ENCODE peak calls at places on chromosomes 16 and 17, in ten cellular contexts. B is MM.1S; Y is ascending aorta; T is cardiac muscle cell; R is GM23248; P is CD4-positive, CD25-positive, alpha-beta regulatory T cell; Z is left ventricle myocardium inferior; N is mesenchymal stem cell; O is tibial nerve; S is pancreas. V is an unnamed sample. For H3K27me3, the result is how much of the 10 kb centered on the place peaks cover.

GRCh38 chr17:7363311-7363710 is 8.4 kb downstream of the TMEM95 start:
- DNase-seq in S (no peak), O (no peak), Y (no peak), Z (no peak), P (no peak), T (no peak), R (peak), N (no peak), B (no peak), V (no peak)

GRCh38 chr17:6461792-6462524 is 17.7 kb downstream of the PIMREG start:
- DNase-seq in Z (no peak), T (no peak), B (no peak), S (no peak), N (peak), R (no peak), O (no peak), Y (no peak), P (no peak), V (no peak)

GRCh38 chr17:76527430-76528111 is 9.9 kb downstream of the CYGB start:
- DNase-seq in R (no peak), P (peak), B (no peak), N (peak), Z (peak), T (peak), Y (peak), O (peak), S (no peak), V (peak)

GRCh38 chr16:69938981-69939820 is 11.9 kb upstream of the CLEC18A start:
- DNase-seq in N (no peak), T (no peak), O (no peak), S (no peak), R (no peak), Y (no peak), Z (no peak), P (no peak), B (no peak), V (no peak)

GRCh38 chr17:41539071-41539492 is 11.0 kb upstream of the KRT19 start:
- DNase-seq in N (no peak), T (no peak), B (no peak), S (no peak), P (no peak), Y (no peak), Z (no peak), O (no peak), R (no peak), V (no peak)

GRCh38 chr16:85124636-85125346 is 12.5 kb upstream of the CIBAR2 start:
- DNase-seq in P (no peak), N (no peak), T (no peak), O (no peak), B (no peak), R (no peak), Y (no peak), S (no peak), Z (no peak), V (no peak)

GRCh38 chr17:50094243-50094752 is 853 bp upstream of the PDK2 start:
- DNase-seq in P (peak), Y (peak), O (peak), N (peak), S (peak), Z (peak), T (peak), R (peak), B (peak), V (peak)

GRCh38 chr17:79160980-79161621 is 86.5 kb downstream of the ENGASE start:
- DNase-seq in B (peak), T (peak), Y (no peak), O (no peak), Z (no peak), N (no peak), P (peak), R (no peak), S (no peak), V (no peak)

GRCh38 chr17:4980644-4981216 is 6.7 kb downstream of the CAMTA2 start:
- DNase-seq in O (no peak), Y (no peak), N (peak), B (peak), Z (no peak), T (peak), S (no peak), R (peak), P (peak), V (no peak)

GRCh38 chr16:88703486-88704309 is 2.5 kb downstream of the RNF166 start:
- DNase-seq in O (no peak), S (peak), R (no peak), P (peak), T (no peak), Y (no peak), B (no peak), N (no peak), Z (peak), V (peak)

GRCh38 chr16:6977906-6978305 is 354.7 kb upstream of the RBFOX1 start:
- DNase-seq in B (no peak), P (no peak), Y (no peak), T (no peak), R (no peak), S (no peak), Z (no peak), O (no peak), N (no peak), V (no peak)

GRCh38 chr17:2087597-2088211 is 32.8 kb downstream of the HIC1 start:
- DNase-seq in N (peak), T (peak), R (peak), S (no peak), O (no peak), P (peak), B (peak), Z (no peak), Y (no peak), V (peak)

GRCh38 chr16:6602401-6602800 is 730.2 kb upstream of the RBFOX1 start:
- DNase-seq in R (no peak), O (no peak), B (no peak), S (no peak), Z (no peak), N (no peak), P (no peak), T (no peak), Y (no peak), V (no peak)

GRCh38 chr17:80791758-80792284 is 199.8 kb upstream of the CHMP6 start:
- DNase-seq in R (peak), N (peak), O (peak), Z (no peak), Y (peak), P (peak), S (no peak), B (no peak), T (peak), V (peak)

GRCh38 chr17:70906808-70907207 is 737.5 kb downstream of the KCNJ2 start:
- DNase-seq in S (no peak), N (peak), B (peak), O (no peak), T (peak), P (no peak), Y (no peak), R (peak), Z (peak), V (no peak)

GRCh38 chr17:74545456-74546230 is at the start of gene CD300C:
- DNase-seq in B (no peak), P (peak), R (peak), Z (peak), S (no peak), Y (peak), T (no peak), N (no peak), O (no peak), V (no peak)

GRCh38 chr16:19808061-19808621 is 76.5 kb downstream of the GPRC5B start:
- DNase-seq in Z (no peak), Y (no peak), B (peak), S (peak), R (no peak), T (peak), O (no peak), P (peak), N (no peak), V (no peak)

GRCh38 chr17:59510611-59511010 is 54.8 kb upstream of the DHX40 start:
- DNase-seq in S (no peak), Y (no peak), T (no peak), P (no peak), O (no peak), N (no peak), Z (no peak), B (no peak), R (no peak), V (no peak)

GRCh38 chr16:27366687-27367462 is 35.1 kb upstream of the IL21R start:
- DNase-seq in Z (no peak), N (no peak), S (no peak), O (no peak), T (peak), R (peak), B (no peak), Y (no peak), P (no peak), V (peak)

GRCh38 chr16:53849585-53849984 is 145.6 kb downstream of the FTO start:
- DNase-seq in P (no peak), N (no peak), B (no peak), T (no peak), R (no peak), O (no peak), Y (no peak), S (no peak), Z (no peak), V (no peak)

GRCh38 chr17:38425048-38425447 is 3.2 kb upstream of the ARHGAP23 start:
- DNase-seq in P (no peak), T (no peak), Z (no peak), S (no peak), N (no peak), R (no peak), O (no peak), Y (no peak), B (no peak), V (no peak)

GRCh38 chr16:13935408-13935807 is 15.5 kb downstream of the ERCC4 start:
- DNase-seq in R (no peak), Y (no peak), B (no peak), Z (no peak), T (no peak), P (peak), O (no peak), N (no peak), S (no peak), V (no peak)

GRCh38 chr17:9790889-9791876 is at the start of gene DHRS7C:
- DNase-seq in Y (no peak), T (no peak), R (no peak), O (no peak), B (no peak), Z (peak), S (no peak), P (no peak), N (no peak), V (no peak)

GRCh38 chr17:32503251-32504165 is 16.7 kb downstream of the CDK5R1 start:
- DNase-seq in S (no peak), Z (no peak), N (peak), T (no peak), B (peak), R (peak), P (peak), Y (no peak), O (no peak), V (peak)

GRCh38 chr17:3818786-3819185 is 17.8 kb upstream of the ITGAE start:
- DNase-seq in S (no peak), N (peak), O (no peak), R (peak), T (no peak), Y (no peak), P (no peak), Z (no peak), B (no peak), V (no peak)

GRCh38 chr17:41530062-41531048 is 2.2 kb upstream of the KRT19 start:
- DNase-seq in S (no peak), T (peak), O (no peak), R (peak), Z (no peak), Y (no peak), N (peak), B (no peak), P (no peak), V (no peak)

GRCh38 chr16:78768723-78769122 is 669.3 kb downstream of the WWOX start:
- DNase-seq in T (no peak), S (no peak), R (no peak), Z (no peak), P (peak), B (peak), Y (no peak), O (no peak), N (no peak), V (peak)

GRCh38 chr16:27767081-27767480 is 217.1 kb downstream of the KATNIP start:
- DNase-seq in T (no peak), Z (no peak), Y (no peak), B (no peak), O (no peak), P (no peak), N (no peak), S (no peak), R (no peak), V (no peak)

GRCh38 chr17:77354721-77355455 is 214.1 kb downstream of the SEC14L1 start:
- DNase-seq in N (peak), P (no peak), O (peak), S (peak), Z (peak), T (peak), R (peak), B (no peak), Y (no peak), V (no peak)

GRCh38 chr17:69555056-69555455 is 140.6 kb downstream of the MAP2K6 start:
- DNase-seq in P (no peak), O (no peak), Y (no peak), R (no peak), Z (no peak), N (no peak), T (no peak), S (no peak), B (no peak), V (no peak)

DNA sequence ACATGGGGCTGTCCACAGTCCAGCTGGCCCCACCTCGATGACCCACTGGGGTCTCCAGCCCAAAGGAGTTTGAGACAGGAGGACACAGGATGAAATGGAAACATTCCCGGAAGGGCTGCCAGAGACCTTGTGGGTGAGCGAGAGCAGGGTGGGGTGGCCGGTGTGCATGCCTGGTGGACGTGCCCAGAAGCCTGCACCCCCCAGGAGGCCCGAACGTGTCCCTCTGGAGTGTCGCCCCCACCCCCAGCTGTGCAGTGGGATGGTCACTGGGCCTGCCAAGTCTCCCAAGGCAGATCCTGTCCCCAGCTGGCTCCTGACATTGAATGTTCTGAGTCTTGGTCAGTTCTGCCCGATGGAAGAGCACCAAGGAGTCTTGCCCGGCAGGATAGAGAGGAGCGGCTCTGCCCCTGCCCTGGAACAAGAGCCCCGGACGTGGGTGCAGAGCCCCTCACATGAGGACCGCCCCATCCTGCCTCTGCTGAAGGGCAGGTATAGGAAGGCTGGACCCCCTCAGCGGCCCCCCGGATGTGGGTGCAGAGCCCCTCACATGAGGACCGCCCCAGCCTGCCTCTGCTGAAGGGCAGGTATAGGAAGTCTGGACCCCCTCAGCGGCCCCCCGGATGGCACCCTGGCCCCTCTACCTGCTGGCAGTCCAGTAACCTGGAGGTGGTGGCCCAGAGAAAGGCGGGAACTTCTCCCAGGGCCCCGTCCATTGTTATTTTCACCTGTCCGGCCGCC is 3.1 kb upstream of the CAPN15 start:
- DNase-seq in T (no peak), B (no peak), Z (no peak), Y (no peak), R (no peak), S (no peak), O (no peak), P (no peak), N (no peak), V (no peak)
- H3K27ac ChIP-seq in T (peak), B (no peak), Z (no peak), Y (no peak), R (peak), S (no peak), O (no peak), P (no peak), N (no peak), V (no peak)

DNA sequence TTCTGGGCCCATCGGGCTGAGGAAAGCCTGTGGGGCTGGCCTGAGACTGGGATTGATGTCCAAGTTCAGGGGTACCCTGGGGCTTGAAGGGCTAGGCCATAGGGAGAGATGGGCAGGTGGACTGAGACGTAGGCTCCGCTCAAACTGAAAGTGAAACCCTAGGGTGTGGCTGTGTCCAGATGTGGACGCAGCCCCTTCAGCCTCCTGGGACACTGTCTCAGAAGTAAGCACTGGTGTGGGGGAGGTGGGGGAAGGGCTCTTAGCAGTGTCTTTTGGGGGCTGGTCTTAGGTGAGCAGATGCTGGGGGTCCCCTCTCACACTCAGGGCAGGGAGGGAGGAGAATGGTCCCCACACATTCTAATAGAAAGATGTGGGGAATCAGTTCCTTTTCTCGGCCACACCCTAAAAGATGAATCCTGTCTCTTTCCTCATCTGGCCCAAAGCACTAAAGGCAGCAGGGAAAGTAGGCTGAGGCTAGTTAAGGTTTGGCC is 5.5 kb downstream of the FMNL1 start:
- DNase-seq in P (peak), O (no peak), S (no peak), B (peak), Z (no peak), Y (no peak), T (no peak), R (peak), N (no peak), V (no peak)
- H3K4me3 ChIP-seq in P (peak), O (no peak), S (no peak), B (peak), Z (peak), Y (no peak), T (no peak), R (no peak), N (no peak), V (peak)

DNA sequence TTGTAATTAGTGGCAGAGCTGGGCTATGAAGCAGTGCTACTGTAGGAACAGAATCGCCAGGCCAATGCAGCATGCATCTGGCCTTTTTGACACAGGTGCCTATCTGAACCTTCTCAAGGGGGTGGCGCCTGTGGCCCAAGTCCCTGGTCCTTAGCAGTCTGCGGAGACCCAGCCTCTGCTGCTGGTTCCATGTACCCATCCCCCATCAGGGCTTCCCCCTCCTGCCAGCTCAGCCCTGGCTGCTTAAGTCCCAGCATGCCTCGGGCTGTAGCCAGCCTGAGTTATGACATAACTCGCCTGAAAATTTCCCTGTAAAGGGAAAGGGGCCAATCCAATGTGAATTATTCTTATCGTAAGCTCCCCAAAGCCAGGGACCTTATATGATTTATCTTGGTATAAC is 50.3 kb upstream of the HS3ST2 start:
- DNase-seq in S (no peak), Z (no peak), P (no peak), T (no peak), B (no peak), Y (no peak), O (no peak), N (no peak), R (no peak), V (no peak)
- H3K27me3 ChIP-seq in S (under half), Z (under half), P (under half), T (under half), B (under half), Y (under half), O (under half), N (under half), R (under half), V (under half)

GRCh38 chr16:15435216-15435864 is 952 bp downstream of the BMERB1 start:
- DNase-seq in R (peak), N (peak), Y (no peak), O (no peak), Z (no peak), B (no peak), S (no peak), T (no peak), P (no peak), V (no peak)

GRCh38 chr16:15434079-15434424 is 336 bp upstream of the BMERB1 start:
- DNase-seq in N (no peak), P (no peak), S (no peak), B (no peak), Z (no peak), T (no peak), R (no peak), Y (no peak), O (no peak), V (no peak)

GRCh38 chr16:15439102-15439501 is 4.7 kb downstream of the BMERB1 start:
- DNase-seq in R (no peak), O (no peak), Z (no peak), B (no peak), T (no peak), N (no peak), P (no peak), Y (no peak), S (no peak), V (no peak)

GRCh38 chr16:15434425-15435215 is at the start of gene BMERB1:
- DNase-seq in N (peak), T (peak), B (peak), S (peak), O (peak), P (peak), R (peak), Y (peak), Z (peak), V (no peak)
- H3K27ac ChIP-seq in N (no peak), T (no peak), B (no peak), S (no peak), O (peak), P (no peak), R (peak), Y (peak), Z (peak), V (no peak)

DNA sequence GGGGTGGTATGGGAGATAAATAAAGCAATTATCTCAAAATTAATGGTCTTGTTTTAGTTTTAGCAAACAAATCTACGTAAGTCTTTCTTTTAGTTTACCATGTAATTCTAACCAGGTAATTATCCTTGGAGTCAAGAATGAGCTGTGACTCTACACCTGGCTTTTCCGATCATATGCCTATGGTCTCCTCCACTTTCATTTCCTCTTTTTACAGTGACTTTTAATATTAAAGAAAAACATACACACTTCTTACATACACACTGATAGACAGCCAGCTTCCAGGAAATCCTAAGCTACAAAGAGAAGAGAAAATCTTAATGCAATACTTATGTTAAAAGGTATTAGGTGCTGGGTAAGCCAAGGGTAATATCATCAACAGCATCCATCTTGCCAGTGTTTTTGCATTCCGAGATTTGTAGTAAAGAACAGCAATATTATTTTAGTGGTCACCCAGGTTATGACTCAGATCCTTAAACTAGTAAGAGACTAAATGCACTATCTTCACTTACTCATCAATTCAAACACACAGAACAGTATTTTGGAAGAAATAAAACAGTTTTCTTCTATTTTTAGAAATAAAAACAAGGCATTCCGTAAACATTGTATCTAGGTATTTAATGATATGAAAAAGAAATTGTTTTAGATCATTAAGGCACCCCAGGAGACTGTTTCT is 4.4 kb upstream of the IRX5 start:
- DNase-seq in N (peak), B (peak), P (no peak), Z (no peak), R (peak), O (no peak), Y (no peak), T (peak), S (no peak), V (no peak)
- H3K4me3 ChIP-seq in N (no peak), B (peak), P (no peak), Z (peak), R (peak), O (no peak), Y (no peak), T (peak), S (no peak), V (no peak)

DNA sequence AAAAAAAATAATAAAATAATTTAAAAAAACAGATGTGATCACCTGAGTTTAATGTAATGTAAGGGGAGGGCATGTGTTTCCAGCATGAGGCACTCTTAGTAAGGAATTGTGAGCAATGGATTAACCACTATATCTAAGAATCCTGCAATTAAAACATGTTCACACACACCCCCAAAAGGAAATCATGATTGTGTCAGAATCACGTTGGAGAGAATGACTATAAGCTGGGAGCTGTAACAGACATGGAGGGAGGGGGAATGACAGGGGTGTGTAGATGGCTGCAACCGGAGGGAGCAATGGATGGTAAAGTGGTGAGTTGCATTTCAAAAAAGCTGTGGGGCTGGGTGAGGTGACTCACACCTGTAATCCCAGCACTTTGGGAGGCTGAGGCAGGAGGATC is 13.6 kb upstream of the CCL22 start:
- DNase-seq in Y (no peak), R (no peak), O (no peak), T (no peak), B (no peak), P (no peak), S (no peak), Z (no peak), N (no peak), V (no peak)
- H3K27me3 ChIP-seq in Y (under half), R (half or more), O (under half), T (under half), B (under half), P (under half), S (under half), Z (under half), N (under half), V (under half)